ENCODE peak calls at places on chromosomes 2 and 18, in four cellular contexts. P, C, X and R are unnamed samples.

GRCh38 chr2:40540026-40540425 is 88.1 kb upstream of the SLC8A1 start:
- DNase-seq in X (no peak), P (no peak), C (no peak), R (no peak)

GRCh38 chr2:233434666-233435375 is 80.5 kb downstream of the DGKD start:
- DNase-seq in C (no peak), P (no peak), X (no peak), R (no peak)

GRCh38 chr2:192197387-192197786 is 2.7 kb upstream of the TMEFF2 start:
- DNase-seq in C (no peak), X (no peak), P (no peak), R (no peak)

GRCh38 chr2:33133436-33133835 is 186.7 kb downstream of the LTBP1 start:
- DNase-seq in P (no peak), C (peak; percentile 23), X (no peak), R (peak; percentile 21)

GRCh38 chr2:55843096-55843991 is 80.2 kb downstream of the EFEMP1 start:
- DNase-seq in X (no peak), C (no peak), P (no peak), R (no peak)

GRCh38 chr18:71665131-71665530 is 879.0 kb downstream of the CBLN2 start:
- DNase-seq in X (no peak), C (no peak), P (no peak), R (no peak)

GRCh38 chr2:211802611-211803010 is 736.0 kb downstream of the ERBB4 start:
- DNase-seq in P (no peak), C (no peak), X (no peak), R (no peak)

GRCh38 chr2:121521359-121521758 is 9.3 kb upstream of the RNU4ATAC start:
- DNase-seq in C (no peak), X (peak; percentile 45), P (no peak), R (no peak)

GRCh38 chr2:43220982-43221659 is 5.3 kb downstream of the ZFP36L2 start:
- DNase-seq in P (peak; percentile 46), C (peak; percentile 76), X (peak; percentile 55), R (peak; percentile 87)

GRCh38 chr2:6911721-6912120 is 5.5 kb upstream of the RNF144A start:
- DNase-seq in C (no peak), P (no peak), X (no peak), R (no peak)

GRCh38 chr2:126673215-126673614 is 17.3 kb downstream of the GYPC start:
- DNase-seq in P (no peak), C (no peak), X (no peak), R (no peak)

GRCh38 chr2:184444217-184444616 is 154.1 kb upstream of the ZNF804A start:
- DNase-seq in P (no peak), X (no peak), C (no peak), R (no peak)

GRCh38 chr2:223102040-223102899 is 50.3 kb downstream of the KCNE4 start:
- DNase-seq in X (no peak), C (no peak), P (no peak), R (no peak)

GRCh38 chr2:174337337-174338154 is 2.8 kb downstream of the SP9 start:
- DNase-seq in C (no peak), P (peak; percentile 45), X (no peak), R (no peak)

GRCh38 chr2:63484481-63484880 is 103.8 kb downstream of the WDPCP start:
- DNase-seq in X (no peak), P (no peak), C (no peak), R (no peak)

GRCh38 chr2:12032975-12033374 is 286.5 kb downstream of the LPIN1 start:
- DNase-seq in C (no peak), P (no peak), X (no peak), R (no peak)

GRCh38 chr2:127582863-127583861 is 47.7 kb downstream of the MYO7B start:
- DNase-seq in C (no peak), P (no peak), X (no peak), R (no peak)

GRCh38 chr2:196195758-196196157 is 24.4 kb upstream of the STK17B start:
- DNase-seq in X (no peak), C (no peak), P (no peak), R (no peak)

GRCh38 chr2:36352711-36353110 is 2.9 kb upstream of the CRIM1 start:
- DNase-seq in C (no peak), P (no peak), X (no peak), R (no peak)

DNA sequence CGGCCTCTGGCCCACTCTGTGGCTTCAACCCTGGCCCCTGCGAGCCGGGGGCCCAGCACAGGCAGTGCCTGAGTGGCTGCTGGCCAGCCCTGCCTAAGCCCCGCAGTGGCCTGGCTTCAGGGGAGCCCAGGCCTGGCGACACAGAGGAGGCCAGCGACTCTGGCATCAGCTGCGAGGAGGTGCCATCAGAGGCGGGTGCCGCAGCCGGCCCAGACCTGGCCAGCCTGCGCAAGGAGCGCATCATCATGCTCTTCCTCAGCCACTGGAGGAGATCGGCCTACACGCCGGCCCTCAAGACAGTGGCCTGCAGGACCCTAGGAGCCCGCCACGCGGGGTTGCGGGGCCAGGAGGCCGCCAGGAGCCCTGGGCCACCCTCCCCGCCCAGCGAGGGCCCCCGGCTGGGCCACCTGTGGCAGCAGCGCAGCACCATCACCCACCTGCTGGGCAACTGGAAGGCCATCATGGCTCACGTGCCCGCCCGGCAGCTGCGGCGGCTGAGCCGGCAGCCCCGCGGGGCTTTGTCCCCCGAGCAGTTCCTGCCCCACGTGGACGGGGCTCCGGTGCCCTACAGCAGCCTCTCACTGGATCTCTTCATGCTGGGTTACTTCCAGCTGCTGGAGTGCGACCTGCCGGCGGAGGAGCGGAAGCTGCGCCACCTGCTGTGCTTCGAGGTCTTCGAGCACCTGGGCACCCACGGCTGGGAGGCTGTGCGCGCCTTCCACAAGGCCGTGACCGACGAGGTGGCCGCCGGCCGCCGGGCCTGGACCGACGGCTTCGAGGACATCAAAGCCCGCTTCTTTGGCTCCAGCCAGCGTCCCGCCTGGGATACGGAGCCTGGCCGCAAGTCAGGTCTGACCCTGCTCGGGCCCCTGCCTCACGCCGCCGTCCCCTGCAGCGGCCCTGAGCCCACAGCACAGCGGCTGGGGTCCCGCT is 7.5 kb upstream of the KLHL30 start:
- DNase-seq in P (no peak), X (no peak), C (no peak), R (no peak)
- TF ChIP-seq CTCF in P (no peak), X (no peak), C (no peak), R (no peak)

DNA sequence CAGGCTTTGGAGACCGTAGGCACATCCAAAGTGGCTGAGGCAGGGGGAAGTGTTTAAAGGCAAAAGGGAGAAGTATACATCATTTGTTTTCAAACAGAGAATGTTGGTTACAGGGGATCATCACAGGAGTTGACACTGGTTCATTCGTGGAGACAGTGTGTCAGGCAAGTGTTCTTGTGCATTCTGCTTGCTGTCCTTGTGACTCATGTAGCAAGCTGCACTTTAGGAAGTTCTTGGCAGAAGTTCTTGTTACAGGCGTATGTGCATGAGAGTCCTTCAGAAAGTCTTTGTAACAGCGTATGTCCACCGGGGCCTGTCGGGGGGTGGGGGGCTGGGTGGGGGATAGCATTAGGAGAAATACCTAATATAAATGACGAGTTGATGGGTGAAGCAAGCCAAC is 36.5 kb upstream of the B4GALT6 start:
- DNase-seq in P (no peak), C (no peak), X (no peak), R (no peak)
- TF ChIP-seq CTCF in P (no peak), C (no peak), X (no peak), R (no peak)

DNA sequence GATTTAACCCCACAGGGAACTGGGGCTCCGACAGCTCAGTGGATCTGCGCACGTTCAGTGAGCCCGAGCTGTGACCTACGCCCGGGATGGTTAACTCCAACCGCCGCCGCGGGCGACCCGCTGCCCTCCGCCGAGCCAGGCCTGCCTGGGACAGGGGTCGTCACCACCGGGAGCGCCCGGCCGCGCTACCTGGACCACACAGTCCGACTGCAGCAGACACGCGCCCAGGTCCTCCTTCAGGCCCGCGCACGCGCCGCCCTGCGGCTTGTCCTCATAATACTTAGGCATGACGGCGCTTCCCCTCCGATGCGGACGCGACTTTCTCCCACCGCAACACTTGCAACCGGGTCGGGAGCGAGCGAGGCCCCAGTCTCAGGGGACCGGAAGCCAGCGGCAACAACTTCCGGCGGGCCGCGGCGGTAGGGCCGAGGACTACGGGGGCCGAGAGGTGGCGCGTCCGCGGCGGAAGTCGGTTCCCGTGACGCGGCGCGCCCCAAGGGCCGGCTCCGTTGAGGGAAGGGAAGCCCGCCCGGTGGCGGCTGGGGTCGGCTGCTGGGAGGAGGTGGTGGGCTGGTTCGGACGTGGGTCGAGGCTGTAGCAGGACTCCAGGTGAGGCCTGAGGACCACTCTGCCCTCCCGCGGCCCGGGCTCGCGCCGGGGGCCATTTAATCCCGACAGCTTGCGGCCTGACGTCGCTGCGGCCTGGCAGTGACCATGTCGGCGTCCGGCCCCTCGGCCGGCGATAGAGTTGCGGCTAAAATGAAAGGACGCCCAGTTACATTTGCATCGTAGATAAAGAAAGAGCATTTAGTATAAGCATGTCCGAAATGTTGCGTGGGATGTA is at the start of the genes COA5 and UNC50:
- DNase-seq in C (peak; percentile 92), P (peak; percentile 78), X (peak; percentile 72), R (peak; percentile 95)
- TF ChIP-seq CTCF in C (no peak), P (no peak), X (peak; percentile 38), R (peak; percentile 25)

GRCh38 chr2:220293966-220294365 is 666.5 kb downstream of the SLC4A3 start:
- DNase-seq in P (no peak), C (no peak), X (no peak), R (no peak)

GRCh38 chr2:220300806-220301205 is 673.4 kb downstream of the SLC4A3 start:
- DNase-seq in C (no peak), X (no peak), P (no peak), R (no peak)

GRCh38 chr2:220297093-220297492 is 669.7 kb downstream of the SLC4A3 start:
- DNase-seq in C (no peak), P (no peak), X (no peak), R (no peak)

DNA sequence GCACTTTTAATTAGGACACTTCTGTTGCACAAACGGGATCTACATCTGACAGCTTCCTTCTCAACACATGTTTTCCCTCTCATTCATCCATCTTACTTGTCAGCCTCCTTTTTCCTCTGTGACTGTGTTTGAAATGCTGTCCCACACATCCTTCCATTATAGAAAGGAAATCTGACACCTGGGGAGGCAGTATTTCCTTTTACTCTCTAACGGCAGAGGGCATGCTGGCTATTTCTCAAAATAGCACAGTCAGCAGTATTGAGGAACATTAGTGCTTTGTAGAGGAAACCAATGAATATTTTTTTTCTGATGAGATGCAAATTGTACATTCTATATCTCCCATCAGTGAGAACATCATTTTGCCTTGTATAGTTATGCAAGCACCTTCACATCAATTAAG is 668.7 kb downstream of the SLC4A3 start:
- DNase-seq in C (no peak), P (no peak), X (no peak), R (no peak)
- TF ChIP-seq CTCF in C (no peak), P (no peak), X (no peak), R (no peak)

GRCh38 chr2:9657731-9658130 is 26.9 kb upstream of the YWHAQ start:
- DNase-seq in C (no peak), X (no peak), P (no peak), R (no peak)
- TF ChIP-seq CTCF in C (no peak), X (no peak), P (no peak), R (no peak)

GRCh38 chr2:198861080-198861479 is 596.7 kb downstream of the SATB2 start:
- DNase-seq in C (no peak), X (no peak), P (no peak), R (no peak)

GRCh38 chr2:198863655-198864054 is 594.1 kb downstream of the SATB2 start:
- DNase-seq in C (no peak), X (no peak), P (no peak), R (no peak)
- TF ChIP-seq CTCF in C (no peak), X (no peak), P (no peak), R (no peak)